ENCODE peak calls at places on chromosomes 4 and X, in ten cellular contexts. One of them, this sample, is unnamed.

GRCh38 chrX:53433651-53434639 is at the start of gene HSD17B10:
- DNase-seq in breast epithelium: peak
- DNase-seq in NCI-H460: peak
- DNase-seq in aorta: peak
- DNase-seq in T-helper 1 cell: peak
- DNase-seq in ureter: peak
- DNase-seq in AG10803: peak
- DNase-seq in GM13977: peak
- DNase-seq in activated CD4-positive, alpha-beta T cell treated with anti-CD3 and anti-CD28 coated beads, Interleukin-2, amount 50 U/mL, for 48 hours: peak
- DNase-seq in anterior cingulate cortex: peak
- DNase-seq in this sample: peak

GRCh38 chrX:2351321-2351720 is 149.5 kb downstream of the DHRSX start:
- DNase-seq in NCI-H460: no peak
- DNase-seq in AG10803: peak
- DNase-seq in T-helper 1 cell: no peak
- DNase-seq in breast epithelium: no peak
- DNase-seq in activated CD4-positive, alpha-beta T cell treated with anti-CD3 and anti-CD28 coated beads, Interleukin-2, amount 50 U/mL, for 48 hours: no peak
- DNase-seq in anterior cingulate cortex: no peak
- DNase-seq in GM13977: no peak
- DNase-seq in aorta: no peak
- DNase-seq in ureter: no peak
- DNase-seq in this sample: no peak

GRCh38 chrX:56968980-56969379 is 26.4 kb downstream of the SPIN3 start:
- DNase-seq in NCI-H460: no peak
- DNase-seq in T-helper 1 cell: no peak
- DNase-seq in breast epithelium: no peak
- DNase-seq in aorta: no peak
- DNase-seq in AG10803: peak
- DNase-seq in ureter: no peak
- DNase-seq in GM13977: no peak
- DNase-seq in anterior cingulate cortex: no peak
- DNase-seq in activated CD4-positive, alpha-beta T cell treated with anti-CD3 and anti-CD28 coated beads, Interleukin-2, amount 50 U/mL, for 48 hours: no peak
- DNase-seq in this sample: no peak

GRCh38 chr4:2177443-2178093 is 64.4 kb downstream of the HAUS3 start:
- DNase-seq in NCI-H460: no peak
- DNase-seq in breast epithelium: no peak
- DNase-seq in AG10803: no peak
- DNase-seq in ureter: no peak
- DNase-seq in GM13977: no peak
- DNase-seq in anterior cingulate cortex: no peak
- DNase-seq in aorta: no peak
- DNase-seq in activated CD4-positive, alpha-beta T cell treated with anti-CD3 and anti-CD28 coated beads, Interleukin-2, amount 50 U/mL, for 48 hours: no peak
- DNase-seq in T-helper 1 cell: no peak
- DNase-seq in this sample: no peak

GRCh38 chrX:120791013-120791643 is 84.5 kb downstream of the CT47B1 start:
- DNase-seq in GM13977: no peak
- DNase-seq in aorta: peak
- DNase-seq in activated CD4-positive, alpha-beta T cell treated with anti-CD3 and anti-CD28 coated beads, Interleukin-2, amount 50 U/mL, for 48 hours: no peak
- DNase-seq in AG10803: peak
- DNase-seq in anterior cingulate cortex: peak
- DNase-seq in breast epithelium: peak
- DNase-seq in NCI-H460: peak
- DNase-seq in T-helper 1 cell: no peak
- DNase-seq in ureter: peak
- DNase-seq in this sample: no peak

GRCh38 chrX:39453847-39454645 is 643.7 kb downstream of the BCOR start:
- DNase-seq in NCI-H460: no peak
- DNase-seq in anterior cingulate cortex: no peak
- DNase-seq in activated CD4-positive, alpha-beta T cell treated with anti-CD3 and anti-CD28 coated beads, Interleukin-2, amount 50 U/mL, for 48 hours: no peak
- DNase-seq in breast epithelium: no peak
- DNase-seq in aorta: no peak
- DNase-seq in T-helper 1 cell: no peak
- DNase-seq in AG10803: no peak
- DNase-seq in GM13977: no peak
- DNase-seq in ureter: no peak
- DNase-seq in this sample: no peak

GRCh38 chr4:113835005-113835404 is 73.5 kb upstream of the CAMK2D start:
- DNase-seq in GM13977: no peak
- DNase-seq in AG10803: peak
- DNase-seq in ureter: no peak
- DNase-seq in breast epithelium: no peak
- DNase-seq in anterior cingulate cortex: no peak
- DNase-seq in T-helper 1 cell: no peak
- DNase-seq in NCI-H460: no peak
- DNase-seq in activated CD4-positive, alpha-beta T cell treated with anti-CD3 and anti-CD28 coated beads, Interleukin-2, amount 50 U/mL, for 48 hours: no peak
- DNase-seq in aorta: no peak
- DNase-seq in this sample: no peak

GRCh38 chr4:140359571-140360427 is 13.6 kb upstream of the SCOC start:
- DNase-seq in AG10803: peak
- DNase-seq in activated CD4-positive, alpha-beta T cell treated with anti-CD3 and anti-CD28 coated beads, Interleukin-2, amount 50 U/mL, for 48 hours: peak
- DNase-seq in GM13977: peak
- DNase-seq in anterior cingulate cortex: peak
- DNase-seq in T-helper 1 cell: peak
- DNase-seq in aorta: peak
- DNase-seq in breast epithelium: peak
- DNase-seq in ureter: peak
- DNase-seq in NCI-H460: peak
- DNase-seq in this sample: peak

GRCh38 chr4:155952546-155952945 is 1.1 kb downstream of the CTSO start:
- DNase-seq in aorta: no peak
- DNase-seq in breast epithelium: no peak
- DNase-seq in NCI-H460: no peak
- DNase-seq in AG10803: peak
- DNase-seq in ureter: no peak
- DNase-seq in anterior cingulate cortex: no peak
- DNase-seq in GM13977: no peak
- DNase-seq in T-helper 1 cell: no peak
- DNase-seq in activated CD4-positive, alpha-beta T cell treated with anti-CD3 and anti-CD28 coated beads, Interleukin-2, amount 50 U/mL, for 48 hours: no peak
- DNase-seq in this sample: no peak

GRCh38 chr4:176432811-176433540 is 113.2 kb downstream of the SPCS3 start:
- DNase-seq in GM13977: no peak
- DNase-seq in aorta: no peak
- DNase-seq in AG10803: no peak
- DNase-seq in activated CD4-positive, alpha-beta T cell treated with anti-CD3 and anti-CD28 coated beads, Interleukin-2, amount 50 U/mL, for 48 hours: no peak
- DNase-seq in ureter: no peak
- DNase-seq in T-helper 1 cell: no peak
- DNase-seq in NCI-H460: no peak
- DNase-seq in breast epithelium: no peak
- DNase-seq in anterior cingulate cortex: no peak
- DNase-seq in this sample: no peak

GRCh38 chrX:150196300-150196699 is 166.8 kb upstream of the MAMLD1 start:
- DNase-seq in breast epithelium: no peak
- DNase-seq in aorta: no peak
- DNase-seq in GM13977: no peak
- DNase-seq in ureter: no peak
- DNase-seq in T-helper 1 cell: no peak
- DNase-seq in activated CD4-positive, alpha-beta T cell treated with anti-CD3 and anti-CD28 coated beads, Interleukin-2, amount 50 U/mL, for 48 hours: no peak
- DNase-seq in AG10803: no peak
- DNase-seq in NCI-H460: no peak
- DNase-seq in anterior cingulate cortex: no peak
- DNase-seq in this sample: no peak

GRCh38 chr4:40856836-40857362 is 107.1 kb downstream of the NSUN7 start:
- DNase-seq in activated CD4-positive, alpha-beta T cell treated with anti-CD3 and anti-CD28 coated beads, Interleukin-2, amount 50 U/mL, for 48 hours: peak
- DNase-seq in anterior cingulate cortex: peak
- DNase-seq in breast epithelium: no peak
- DNase-seq in T-helper 1 cell: no peak
- DNase-seq in ureter: peak
- DNase-seq in NCI-H460: peak
- DNase-seq in GM13977: peak
- DNase-seq in AG10803: no peak
- DNase-seq in aorta: peak
- DNase-seq in this sample: no peak

GRCh38 chrX:27918799-27919198 is 62.5 kb downstream of the DCAF8L1 start:
- DNase-seq in anterior cingulate cortex: no peak
- DNase-seq in breast epithelium: no peak
- DNase-seq in aorta: no peak
- DNase-seq in NCI-H460: no peak
- DNase-seq in T-helper 1 cell: no peak
- DNase-seq in activated CD4-positive, alpha-beta T cell treated with anti-CD3 and anti-CD28 coated beads, Interleukin-2, amount 50 U/mL, for 48 hours: no peak
- DNase-seq in AG10803: no peak
- DNase-seq in ureter: no peak
- DNase-seq in GM13977: no peak
- DNase-seq in this sample: no peak

GRCh38 chr4:36676139-36677050 is 395.0 kb downstream of the DTHD1 start:
- DNase-seq in GM13977: no peak
- DNase-seq in NCI-H460: no peak
- DNase-seq in breast epithelium: no peak
- DNase-seq in ureter: no peak
- DNase-seq in aorta: no peak
- DNase-seq in AG10803: no peak
- DNase-seq in activated CD4-positive, alpha-beta T cell treated with anti-CD3 and anti-CD28 coated beads, Interleukin-2, amount 50 U/mL, for 48 hours: no peak
- DNase-seq in anterior cingulate cortex: no peak
- DNase-seq in T-helper 1 cell: no peak
- DNase-seq in this sample: no peak

GRCh38 chr4:23333946-23334878 is 555.6 kb downstream of the PPARGC1A start:
- DNase-seq in NCI-H460: peak
- DNase-seq in aorta: no peak
- DNase-seq in T-helper 1 cell: peak
- DNase-seq in ureter: no peak
- DNase-seq in breast epithelium: no peak
- DNase-seq in anterior cingulate cortex: no peak
- DNase-seq in AG10803: peak
- DNase-seq in activated CD4-positive, alpha-beta T cell treated with anti-CD3 and anti-CD28 coated beads, Interleukin-2, amount 50 U/mL, for 48 hours: no peak
- DNase-seq in GM13977: no peak
- DNase-seq in this sample: no peak

GRCh38 chrX:122269243-122269781 is 914.8 kb upstream of the GRIA3 start:
- DNase-seq in NCI-H460: no peak
- DNase-seq in breast epithelium: no peak
- DNase-seq in aorta: no peak
- DNase-seq in anterior cingulate cortex: no peak
- DNase-seq in AG10803: peak
- DNase-seq in ureter: no peak
- DNase-seq in GM13977: no peak
- DNase-seq in T-helper 1 cell: no peak
- DNase-seq in activated CD4-positive, alpha-beta T cell treated with anti-CD3 and anti-CD28 coated beads, Interleukin-2, amount 50 U/mL, for 48 hours: no peak
- DNase-seq in this sample: no peak

GRCh38 chr4:165563851-165564250 is 185.0 kb downstream of the CPE start:
- DNase-seq in AG10803: no peak
- DNase-seq in T-helper 1 cell: no peak
- DNase-seq in breast epithelium: no peak
- DNase-seq in aorta: no peak
- DNase-seq in anterior cingulate cortex: no peak
- DNase-seq in activated CD4-positive, alpha-beta T cell treated with anti-CD3 and anti-CD28 coated beads, Interleukin-2, amount 50 U/mL, for 48 hours: no peak
- DNase-seq in GM13977: no peak
- DNase-seq in NCI-H460: no peak
- DNase-seq in ureter: no peak
- DNase-seq in this sample: no peak

GRCh38 chrX:154021131-154021611 is 1.5 kb upstream of the IRAK1 start:
- DNase-seq in GM13977: no peak
- DNase-seq in anterior cingulate cortex: peak
- DNase-seq in aorta: no peak
- DNase-seq in ureter: no peak
- DNase-seq in NCI-H460: no peak
- DNase-seq in AG10803: peak
- DNase-seq in breast epithelium: no peak
- DNase-seq in T-helper 1 cell: no peak
- DNase-seq in activated CD4-positive, alpha-beta T cell treated with anti-CD3 and anti-CD28 coated beads, Interleukin-2, amount 50 U/mL, for 48 hours: peak
- DNase-seq in this sample: no peak

GRCh38 chr4:124028172-124028571 is 631.6 kb downstream of the SPRY1 start:
- DNase-seq in anterior cingulate cortex: no peak
- DNase-seq in AG10803: no peak
- DNase-seq in aorta: no peak
- DNase-seq in activated CD4-positive, alpha-beta T cell treated with anti-CD3 and anti-CD28 coated beads, Interleukin-2, amount 50 U/mL, for 48 hours: no peak
- DNase-seq in T-helper 1 cell: no peak
- DNase-seq in breast epithelium: no peak
- DNase-seq in GM13977: no peak
- DNase-seq in NCI-H460: no peak
- DNase-seq in ureter: no peak
- DNase-seq in this sample: no peak

GRCh38 chr4:105598787-105599186 is 46.4 kb downstream of the ARHGEF38 start:
- DNase-seq in ureter: no peak
- DNase-seq in aorta: no peak
- DNase-seq in T-helper 1 cell: no peak
- DNase-seq in NCI-H460: no peak
- DNase-seq in GM13977: no peak
- DNase-seq in AG10803: no peak
- DNase-seq in anterior cingulate cortex: no peak
- DNase-seq in activated CD4-positive, alpha-beta T cell treated with anti-CD3 and anti-CD28 coated beads, Interleukin-2, amount 50 U/mL, for 48 hours: no peak
- DNase-seq in breast epithelium: no peak
- DNase-seq in this sample: no peak

GRCh38 chrX:97158270-97158669 is 274.6 kb downstream of the RPA4 start:
- DNase-seq in anterior cingulate cortex: no peak
- DNase-seq in GM13977: no peak
- DNase-seq in T-helper 1 cell: no peak
- DNase-seq in aorta: no peak
- DNase-seq in AG10803: peak
- DNase-seq in activated CD4-positive, alpha-beta T cell treated with anti-CD3 and anti-CD28 coated beads, Interleukin-2, amount 50 U/mL, for 48 hours: no peak
- DNase-seq in ureter: no peak
- DNase-seq in breast epithelium: no peak
- DNase-seq in NCI-H460: peak
- DNase-seq in this sample: no peak

GRCh38 chr4:153063490-153063889 is 127.4 kb downstream of the FHDC1 start:
- DNase-seq in T-helper 1 cell: no peak
- DNase-seq in activated CD4-positive, alpha-beta T cell treated with anti-CD3 and anti-CD28 coated beads, Interleukin-2, amount 50 U/mL, for 48 hours: no peak
- DNase-seq in AG10803: no peak
- DNase-seq in ureter: no peak
- DNase-seq in NCI-H460: no peak
- DNase-seq in anterior cingulate cortex: no peak
- DNase-seq in breast epithelium: no peak
- DNase-seq in aorta: no peak
- DNase-seq in GM13977: no peak
- DNase-seq in this sample: no peak

GRCh38 chr4:101418055-101418454 is 70.7 kb upstream of the PPP3CA start:
- DNase-seq in activated CD4-positive, alpha-beta T cell treated with anti-CD3 and anti-CD28 coated beads, Interleukin-2, amount 50 U/mL, for 48 hours: peak
- DNase-seq in AG10803: peak
- DNase-seq in anterior cingulate cortex: no peak
- DNase-seq in NCI-H460: no peak
- DNase-seq in breast epithelium: no peak
- DNase-seq in aorta: no peak
- DNase-seq in GM13977: peak
- DNase-seq in T-helper 1 cell: peak
- DNase-seq in ureter: no peak
- DNase-seq in this sample: peak

GRCh38 chrX:104564335-104564734 is 1.7 kb upstream of the IL1RAPL2 start:
- DNase-seq in AG10803: no peak
- DNase-seq in activated CD4-positive, alpha-beta T cell treated with anti-CD3 and anti-CD28 coated beads, Interleukin-2, amount 50 U/mL, for 48 hours: no peak
- DNase-seq in breast epithelium: no peak
- DNase-seq in ureter: no peak
- DNase-seq in GM13977: no peak
- DNase-seq in anterior cingulate cortex: no peak
- DNase-seq in aorta: no peak
- DNase-seq in NCI-H460: no peak
- DNase-seq in T-helper 1 cell: no peak
- DNase-seq in this sample: no peak

GRCh38 chr4:85740431-85740861 is 265.5 kb downstream of the ARHGAP24 start:
- DNase-seq in activated CD4-positive, alpha-beta T cell treated with anti-CD3 and anti-CD28 coated beads, Interleukin-2, amount 50 U/mL, for 48 hours: no peak
- DNase-seq in breast epithelium: no peak
- DNase-seq in T-helper 1 cell: no peak
- DNase-seq in anterior cingulate cortex: no peak
- DNase-seq in NCI-H460: no peak
- DNase-seq in GM13977: no peak
- DNase-seq in AG10803: no peak
- DNase-seq in aorta: no peak
- DNase-seq in ureter: no peak
- DNase-seq in this sample: no peak

GRCh38 chr4:158530391-158530790 is 8.7 kb downstream of the RXFP1 start:
- DNase-seq in aorta: no peak
- DNase-seq in anterior cingulate cortex: no peak
- DNase-seq in AG10803: no peak
- DNase-seq in ureter: no peak
- DNase-seq in GM13977: no peak
- DNase-seq in T-helper 1 cell: no peak
- DNase-seq in breast epithelium: no peak
- DNase-seq in activated CD4-positive, alpha-beta T cell treated with anti-CD3 and anti-CD28 coated beads, Interleukin-2, amount 50 U/mL, for 48 hours: no peak
- DNase-seq in NCI-H460: no peak
- DNase-seq in this sample: no peak

GRCh38 chr4:181611033-181611711 is 632.0 kb upstream of the TENM3 start:
- DNase-seq in GM13977: no peak
- DNase-seq in breast epithelium: no peak
- DNase-seq in activated CD4-positive, alpha-beta T cell treated with anti-CD3 and anti-CD28 coated beads, Interleukin-2, amount 50 U/mL, for 48 hours: no peak
- DNase-seq in NCI-H460: no peak
- DNase-seq in ureter: no peak
- DNase-seq in aorta: no peak
- DNase-seq in T-helper 1 cell: no peak
- DNase-seq in AG10803: no peak
- DNase-seq in anterior cingulate cortex: no peak
- DNase-seq in this sample: no peak

GRCh38 chr4:84856468-84856867 is 110.0 kb downstream of the WDFY3 start:
- DNase-seq in activated CD4-positive, alpha-beta T cell treated with anti-CD3 and anti-CD28 coated beads, Interleukin-2, amount 50 U/mL, for 48 hours: no peak
- DNase-seq in aorta: no peak
- DNase-seq in GM13977: no peak
- DNase-seq in T-helper 1 cell: no peak
- DNase-seq in NCI-H460: no peak
- DNase-seq in anterior cingulate cortex: no peak
- DNase-seq in breast epithelium: no peak
- DNase-seq in AG10803: no peak
- DNase-seq in ureter: no peak
- DNase-seq in this sample: no peak

This sample was measured in CMK.